ENCODE peak calls at places on chromosomes 6 and 20, in seven cellular contexts. K, W, H, V, A, O and M are unnamed samples.

GRCh38 chr6:33623895-33624381 is 2.8 kb downstream of the ITPR3 start:
- DNase-seq in O (no peak), H (no peak), V (no peak), K (no peak), W (no peak), A (no peak), M (no peak)

GRCh38 chr6:72616406-72617015 is 5.4 kb upstream of the KCNQ5 start:
- DNase-seq in V (no peak), K (no peak), A (peak), W (peak), O (no peak), H (no peak), M (peak)

GRCh38 chr6:34152042-34152524 is 6.2 kb upstream of the GRM4 start:
- DNase-seq in A (no peak), W (peak), H (no peak), O (no peak), K (no peak), V (peak), M (no peak)

GRCh38 chr20:53034899-53035298 is 62.7 kb downstream of the TSHZ2 start:
- DNase-seq in A (no peak), K (no peak), H (no peak), V (no peak), W (no peak), O (no peak), M (no peak)

GRCh38 chr6:74936886-74937285 is 269.0 kb downstream of the COL12A1 start:
- DNase-seq in W (no peak), H (no peak), V (no peak), K (no peak), O (no peak), A (no peak), M (no peak)

GRCh38 chr20:47662483-47663353 is 122.6 kb downstream of the SULF2 start:
- DNase-seq in O (no peak), A (no peak), H (no peak), W (no peak), V (no peak), K (no peak), M (no peak)

GRCh38 chr6:88970301-88970700 is 6.9 kb upstream of the RNGTT start:
- DNase-seq in H (no peak), K (no peak), O (no peak), V (no peak), W (no peak), A (no peak), M (no peak)

GRCh38 chr6:73286752-73287151 is 23.8 kb upstream of the KHDC1 start:
- DNase-seq in W (no peak), O (no peak), V (no peak), K (no peak), A (no peak), H (no peak), M (no peak)

DNA sequence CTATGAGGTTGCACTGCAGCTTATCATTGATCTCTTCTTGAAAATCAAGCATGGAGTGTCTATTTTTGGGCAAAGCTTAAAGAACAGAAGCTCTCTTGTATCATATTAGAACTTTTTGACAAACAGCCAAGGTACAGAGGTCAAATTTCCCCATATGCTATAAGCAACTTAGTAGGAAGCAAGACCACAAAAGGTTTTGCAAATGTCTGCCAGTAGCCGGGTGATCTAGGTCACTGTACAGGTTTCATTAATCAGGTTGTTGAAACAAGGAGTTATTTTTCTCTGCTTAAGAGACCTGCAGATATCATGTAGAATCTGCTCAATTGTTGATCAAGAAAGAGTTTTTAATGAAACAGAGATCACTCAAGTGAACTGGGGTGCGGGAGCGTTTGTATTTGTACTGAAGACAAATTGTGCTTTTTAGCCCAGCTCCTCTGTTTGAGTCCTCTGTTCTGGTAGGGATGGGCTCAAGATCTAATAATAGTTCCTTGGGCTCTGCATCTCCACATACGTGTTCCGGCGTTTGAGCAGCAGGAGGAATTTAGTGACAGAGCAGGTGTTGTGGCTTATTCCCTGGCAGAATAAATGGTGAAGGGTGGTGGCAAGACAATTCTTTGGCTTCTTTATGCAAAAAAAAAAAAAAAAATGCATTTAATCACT is 4.3 kb downstream of the CITED2 start:
- DNase-seq in H (no peak), O (no peak), K (no peak), A (peak), W (no peak), V (no peak), M (peak)
- TF ChIP-seq JUND in H (no peak), O (no peak), K (no peak), A (no peak), W (no peak), V (no peak), M (no peak)

GRCh38 chr20:21512634-21513180 is 1.2 kb downstream of the NKX2-2 start:
- DNase-seq in H (no peak), K (no peak), O (no peak), V (no peak), W (peak), A (no peak), M (peak)
- TF ChIP-seq JUND in H (no peak), K (no peak), O (no peak), V (no peak), W (no peak), A (no peak), M (no peak)

GRCh38 chr20:45449528-45449927 is 20.0 kb upstream of the WFDC2 start:
- DNase-seq in A (no peak), W (no peak), H (no peak), K (no peak), O (no peak), V (no peak), M (no peak)

GRCh38 chr20:45452238-45452637 is 17.3 kb upstream of the WFDC2 start:
- DNase-seq in V (no peak), W (no peak), K (no peak), O (no peak), A (no peak), H (no peak), M (no peak)

GRCh38 chr20:45448250-45448649 is 21.3 kb upstream of the WFDC2 start:
- DNase-seq in H (no peak), A (no peak), W (no peak), O (no peak), V (no peak), K (no peak), M (no peak)

GRCh38 chr20:45452772-45453171 is 16.8 kb upstream of the WFDC2 start:
- DNase-seq in W (no peak), V (no peak), O (no peak), K (no peak), H (no peak), A (no peak), M (no peak)

DNA sequence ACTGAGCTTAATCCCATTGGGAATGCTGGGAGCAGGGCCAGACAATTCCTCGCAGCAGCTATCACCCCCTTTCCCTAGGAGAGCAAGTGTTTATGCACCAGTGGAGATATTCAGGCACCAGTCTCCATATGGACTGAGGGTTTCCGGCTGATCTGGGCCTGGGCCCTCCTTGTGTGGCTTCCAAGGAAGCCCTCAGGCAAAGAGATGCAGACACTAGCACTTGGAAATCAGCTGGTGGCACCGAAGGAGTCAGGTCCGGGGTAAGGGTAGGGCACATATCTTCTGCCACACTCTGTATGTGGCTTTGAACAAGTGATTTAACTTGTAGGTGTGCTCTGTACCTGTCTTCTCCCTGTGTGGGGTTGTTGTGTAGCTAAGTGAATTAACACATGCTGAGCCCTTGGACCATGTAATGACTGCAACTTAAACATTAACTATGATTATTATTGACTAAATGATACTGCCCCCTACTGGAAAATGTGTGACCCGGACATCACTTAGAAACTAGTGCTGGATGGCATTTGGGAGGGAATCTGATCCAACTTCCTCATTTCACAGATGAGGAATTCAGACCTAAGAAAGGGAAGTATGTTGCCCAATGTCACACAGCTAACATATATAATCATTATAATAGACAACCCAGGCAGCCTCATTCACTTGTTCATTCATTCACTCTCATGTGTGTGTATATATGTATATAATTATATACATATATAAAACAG is 19.3 kb upstream of the WFDC2 start:
- DNase-seq in A (peak), K (peak), O (no peak), H (peak), W (peak), V (no peak), M (no peak)
- TF ChIP-seq JUND in A (no peak), K (no peak), O (no peak), H (no peak), W (no peak), V (no peak), M (no peak)

GRCh38 chr20:701401-702129 is 26.0 kb upstream of the SCRT2 start:
- DNase-seq in H (no peak), V (no peak), A (no peak), O (no peak), W (no peak), K (no peak), M (no peak)
- TF ChIP-seq JUND in H (no peak), V (no peak), A (no peak), O (no peak), W (no peak), K (no peak), M (no peak)

DNA sequence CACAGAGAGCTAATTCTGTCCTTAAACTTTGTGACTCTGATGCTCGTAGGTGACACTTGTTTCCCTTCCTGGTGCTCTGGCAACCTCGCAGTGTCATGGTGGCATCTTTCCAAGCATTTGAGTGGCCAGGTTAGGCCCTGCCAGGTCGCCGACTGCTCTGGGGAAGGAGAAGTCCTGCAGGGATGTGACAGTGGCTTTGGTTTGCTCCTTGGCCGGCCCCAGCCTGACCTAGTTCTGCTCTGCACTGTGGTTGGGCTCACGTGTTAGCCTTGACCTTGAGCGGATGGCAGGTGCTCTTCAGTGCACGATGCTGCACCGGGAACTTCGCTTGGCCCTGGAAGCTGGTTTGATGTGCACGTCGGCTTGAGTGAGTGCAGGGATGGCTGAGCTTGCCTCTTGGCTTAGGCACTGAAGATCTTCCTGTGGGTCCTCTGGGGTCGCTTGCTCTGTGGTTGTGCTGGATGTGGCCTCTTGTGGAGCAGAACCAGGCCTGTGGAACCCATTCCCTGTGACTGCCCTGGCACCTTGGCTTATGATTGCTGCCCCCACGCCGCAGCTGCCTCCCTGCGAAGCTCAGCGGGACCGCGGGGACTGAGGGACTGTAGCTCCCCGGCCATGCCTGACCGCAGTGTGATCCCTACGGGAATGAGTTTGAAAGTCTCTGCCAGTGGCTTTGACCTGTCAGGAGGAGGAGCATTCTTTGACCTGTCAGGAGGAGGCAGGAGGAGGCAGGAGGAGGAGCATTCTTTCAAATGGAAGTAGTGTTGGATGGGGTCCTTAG is 8.7 kb downstream of the OSBPL2 start:
- DNase-seq in H (no peak), W (no peak), K (no peak), V (no peak), O (no peak), A (peak), M (peak)
- TF ChIP-seq JUND in H (no peak), W (no peak), K (no peak), V (no peak), O (no peak), A (no peak), M (no peak)